ENCODE peak calls at places on chromosomes 13 and 19, in eight cellular contexts. F, I, B, Y, K, Z, J and L are unnamed samples.

GRCh38 chr19:48628486-48629296 is 8.5 kb downstream of the DBP start:
- DNase-seq in F (peak), I (no peak), B (no peak), Y (no peak), K (no peak), Z (no peak), J (no peak), L (no peak)

GRCh38 chr19:49565261-49565660 is 15.1 kb downstream of the NOSIP start:
- DNase-seq in F (no peak), I (no peak), B (no peak), Y (peak), K (no peak), Z (no peak), J (no peak), L (no peak)

GRCh38 chr19:16588089-16588823 is 16.0 kb upstream of the SLC35E1 start:
- DNase-seq in F (no peak), I (no peak), B (peak), Y (peak), K (no peak), Z (peak), J (peak), L (no peak)

GRCh38 chr13:50910483-50910805 is 853 bp downstream of the RNASEH2B start:
- DNase-seq in F (no peak), I (no peak), B (peak), Y (no peak), K (no peak), Z (no peak), J (peak), L (no peak)

GRCh38 chr13:109567315-109567714 is 219.1 kb downstream of the IRS2 start:
- DNase-seq in F (no peak), I (no peak), B (no peak), Y (no peak), K (no peak), Z (no peak), J (no peak), L (no peak)

GRCh38 chr13:112510002-112510780 is 77.8 kb downstream of the TUBGCP3 start:
- DNase-seq in F (no peak), I (no peak), B (peak), Y (peak), K (peak), Z (no peak), J (peak), L (no peak)

GRCh38 chr19:38247126-38247525 is 9.0 kb downstream of the PPP1R14A start:
- DNase-seq in F (no peak), I (no peak), B (no peak), Y (no peak), K (no peak), Z (no peak), J (no peak), L (no peak)

GRCh38 chr13:44565881-44566280 is 10.2 kb downstream of the TSC22D1 start:
- DNase-seq in F (no peak), I (no peak), B (no peak), Y (no peak), K (no peak), Z (no peak), J (no peak), L (no peak)

GRCh38 chr13:98626298-98626940 is 49.5 kb upstream of the STK24 start:
- DNase-seq in F (no peak), I (no peak), B (no peak), Y (no peak), K (no peak), Z (no peak), J (no peak), L (no peak)

GRCh38 chr13:93227906-93228801 is 1.5 kb downstream of the GPC6 start:
- DNase-seq in F (peak), I (no peak), B (no peak), Y (peak), K (peak), Z (peak), J (peak), L (peak)

GRCh38 chr19:49689133-49690072 is at the start of gene ADM5:
- DNase-seq in F (no peak), I (no peak), B (peak), Y (peak), K (peak), Z (peak), J (peak), L (no peak)

GRCh38 chr19:58350001-58350801 is 3.1 kb downstream of the A1BG start:
- DNase-seq in F (peak), I (no peak), B (no peak), Y (no peak), K (no peak), Z (no peak), J (no peak), L (no peak)

GRCh38 chr13:50358715-50359367 is 343.6 kb downstream of the KCNRG start:
- DNase-seq in F (no peak), I (no peak), B (no peak), Y (no peak), K (no peak), Z (no peak), J (no peak), L (no peak)

GRCh38 chr13:113853518-113854237 is 10.2 kb downstream of the GAS6 start:
- DNase-seq in F (peak), I (no peak), B (no peak), Y (no peak), K (no peak), Z (no peak), J (no peak), L (no peak)

GRCh38 chr19:50190439-50190891 is 13.0 kb upstream of the MYH14 start:
- DNase-seq in F (no peak), I (no peak), B (no peak), Y (no peak), K (no peak), Z (no peak), J (no peak), L (no peak)

GRCh38 chr13:71712988-71713653 is 153.9 kb downstream of the DACH1 start:
- DNase-seq in F (no peak), I (no peak), B (no peak), Y (no peak), K (no peak), Z (no peak), J (no peak), L (no peak)

GRCh38 chr19:1225451-1226226 is 12.2 kb downstream of the CBARP start:
- DNase-seq in F (no peak), I (no peak), B (no peak), Y (no peak), K (no peak), Z (no peak), J (no peak), L (no peak)

GRCh38 chr19:3699071-3699740 is 1.1 kb downstream of the PIP5K1C start:
- DNase-seq in F (no peak), I (no peak), B (no peak), Y (peak), K (no peak), Z (peak), J (no peak), L (no peak)

GRCh38 chr19:33047422-33047821 is 17.3 kb downstream of the RHPN2 start:
- DNase-seq in F (no peak), I (no peak), B (no peak), Y (peak), K (no peak), Z (no peak), J (no peak), L (no peak)

GRCh38 chr19:29872224-29872731 is 60.5 kb downstream of the CCNE1 start:
- DNase-seq in F (no peak), I (no peak), B (no peak), Y (no peak), K (peak), Z (no peak), J (no peak), L (no peak)

GRCh38 chr19:45351401-45351952 is 10.9 kb downstream of the KLC3 start:
- DNase-seq in F (no peak), I (no peak), B (no peak), Y (no peak), K (no peak), Z (no peak), J (no peak), L (no peak)

GRCh38 chr19:46990998-46991676 is 28.5 kb upstream of the NPAS1 start:
- DNase-seq in F (peak), I (peak), B (peak), Y (peak), K (peak), Z (peak), J (peak), L (no peak)

GRCh38 chr13:35784286-35784951 is 307.9 kb upstream of the MAB21L1 start:
- DNase-seq in F (no peak), I (no peak), B (no peak), Y (no peak), K (no peak), Z (no peak), J (no peak), L (no peak)

GRCh38 chr13:29496241-29496712 is 99.2 kb downstream of the SLC7A1 start:
- DNase-seq in F (no peak), I (no peak), B (peak), Y (peak), K (no peak), Z (no peak), J (no peak), L (no peak)

GRCh38 chr13:21124853-21125252 is 51.5 kb downstream of the SKA3 start:
- DNase-seq in F (peak), I (no peak), B (no peak), Y (peak), K (peak), Z (no peak), J (peak), L (no peak)

GRCh38 chr19:49196527-49197240 is 39.1 kb downstream of the TRPM4 start:
- DNase-seq in F (peak), I (no peak), B (no peak), Y (no peak), K (peak), Z (peak), J (no peak), L (no peak)

GRCh38 chr19:13018037-13018914 is 23.0 kb downstream of the NFIX start:
- DNase-seq in F (peak), I (no peak), B (no peak), Y (no peak), K (no peak), Z (no peak), J (no peak), L (no peak)

GRCh38 chr19:5967994-5968430 is 9.9 kb downstream of the RANBP3 start:
- DNase-seq in F (peak), I (peak), B (peak), Y (peak), K (peak), Z (no peak), J (peak), L (no peak)

GRCh38 chr19:49151339-49152217 is 3.6 kb downstream of the HRC start:
- DNase-seq in F (peak), I (peak), B (peak), Y (peak), K (peak), Z (no peak), J (peak), L (no peak)

GRCh38 chr19:30132312-30133075 is 190.5 kb downstream of the URI1 start:
- DNase-seq in F (no peak), I (no peak), B (no peak), Y (no peak), K (no peak), Z (no peak), J (no peak), L (no peak)

GRCh38 chr13:114110091-114110829 is 22.2 kb downstream of the RASA3 start:
- DNase-seq in F (peak), I (no peak), B (peak), Y (no peak), K (no peak), Z (no peak), J (peak), L (no peak)

GRCh38 chr13:34777914-34778303 is 164.2 kb upstream of the NBEA start:
- DNase-seq in F (no peak), I (no peak), B (no peak), Y (no peak), K (no peak), Z (no peak), J (no peak), L (no peak)

GRCh38 chr19:11422163-11423068 is 3.3 kb upstream of the RGL3 start:
- DNase-seq in F (peak), I (peak), B (peak), Y (peak), K (no peak), Z (no peak), J (no peak), L (no peak)

GRCh38 chr13:30998548-30999140 is 66.2 kb downstream of the TEX26 start:
- DNase-seq in F (no peak), I (no peak), B (no peak), Y (no peak), K (peak), Z (peak), J (no peak), L (no peak)

GRCh38 chr13:72180253-72180952 is 313.4 kb upstream of the DACH1 start:
- DNase-seq in F (no peak), I (no peak), B (no peak), Y (peak), K (no peak), Z (no peak), J (no peak), L (no peak)

GRCh38 chr13:111539252-111539651 is 218.8 kb downstream of the TEX29 start:
- DNase-seq in F (no peak), I (no peak), B (no peak), Y (no peak), K (no peak), Z (no peak), J (no peak), L (no peak)

GRCh38 chr19:35644987-35645679 is 3.0 kb upstream of the COX6B1 start:
- DNase-seq in F (peak), I (peak), B (peak), Y (peak), K (peak), Z (peak), J (peak), L (no peak)

GRCh38 chr19:5969476-5969875 is 8.5 kb downstream of the RANBP3 start:
- DNase-seq in F (peak), I (no peak), B (no peak), Y (no peak), K (no peak), Z (no peak), J (no peak), L (no peak)

GRCh38 chr19:48997972-48998371 is 4.3 kb downstream of the RUVBL2 start:
- DNase-seq in F (no peak), I (peak), B (peak), Y (peak), K (no peak), Z (no peak), J (peak), L (no peak)